ENCODE peak calls at places on chromosomes 13 and 19, in four cellular contexts. I is HCT116, L is astrocyte, H is DND-41. T is an unnamed sample.

GRCh38 chr19:5111051-5111450 is 142.1 kb downstream of the KDM4B start:
- DNase-seq in H (no peak), L (no peak), I (no peak), T (no peak)

GRCh38 chr19:36152061-36152885 is at the start of gene COX7A1:
- DNase-seq in I (no peak), L (no peak), H (no peak), T (no peak)

GRCh38 chr13:96191367-96191766 is 101.5 kb downstream of the HS6ST3 start:
- DNase-seq in H (no peak), I (no peak), L (no peak), T (no peak)

GRCh38 chr13:106753241-106753640 is 185.3 kb upstream of the ARGLU1 start:
- DNase-seq in H (no peak), I (no peak), L (no peak), T (no peak)

GRCh38 chr13:31731923-31732322 is 7.4 kb upstream of the RXFP2 start:
- DNase-seq in H (no peak), L (no peak), I (no peak), T (no peak)

GRCh38 chr19:17420267-17420924 is 549 bp downstream of the MVB12A start:
- DNase-seq in L (no peak), H (peak), I (no peak), T (peak)

GRCh38 chr13:41639955-41640780 is 182.8 kb downstream of the RGCC start:
- DNase-seq in H (no peak), I (no peak), L (no peak), T (no peak)

GRCh38 chr13:60392136-60392535 is 4.9 kb upstream of the TDRD3 start:
- DNase-seq in L (no peak), I (no peak), H (no peak), T (no peak)

GRCh38 chr13:21013682-21014038 is 47.7 kb downstream of the LATS2 start:
- DNase-seq in L (no peak), H (no peak), I (no peak), T (no peak)

GRCh38 chr19:3851254-3852176 is 17.3 kb downstream of the ZFR2 start:
- DNase-seq in H (no peak), L (peak), I (peak), T (peak)

GRCh38 chr13:27353166-27353583 is 71.2 kb upstream of the GTF3A start:
- DNase-seq in L (peak), H (no peak), I (no peak), T (peak)

GRCh38 chr13:96947343-96947910 is 46.8 kb downstream of the OXGR1 start:
- DNase-seq in I (no peak), H (no peak), L (no peak), T (no peak)

GRCh38 chr19:4715529-4716221 is 8.0 kb downstream of the DPP9 start:
- DNase-seq in H (no peak), L (no peak), I (no peak), T (no peak)

GRCh38 chr19:38229585-38230073 is 5.6 kb upstream of the DPF1 start:
- DNase-seq in I (peak), H (no peak), L (peak), T (peak)

GRCh38 chr13:83895994-83896580 is 13.8 kb upstream of the SLITRK1 start:
- DNase-seq in H (peak), L (peak), I (no peak), T (peak)

GRCh38 chr19:33385956-33386355 is 12.4 kb downstream of the CEBPG start:
- DNase-seq in H (no peak), L (no peak), I (no peak), T (no peak)

GRCh38 chr19:42176990-42177685 is 40.3 kb downstream of the DEDD2 start:
- DNase-seq in L (peak), I (peak), H (peak), T (peak)

GRCh38 chr19:42175952-42176648 is 41.4 kb downstream of the DEDD2 start:
- DNase-seq in H (no peak), L (peak), I (no peak), T (peak)

GRCh38 chr19:42177686-42178019 is 39.8 kb downstream of the DEDD2 start:
- DNase-seq in L (no peak), H (no peak), I (no peak), T (no peak)

GRCh38 chr19:42175335-42175734 is 42.1 kb downstream of the DEDD2 start:
- DNase-seq in I (no peak), H (no peak), L (no peak), T (no peak)

GRCh38 chr19:42176649-42176989 is 40.9 kb downstream of the DEDD2 start:
- DNase-seq in H (no peak), L (peak), I (no peak), T (no peak)
- H3K9ac ChIP-seq in H (peak), L (peak), I (no peak), T (peak)

GRCh38 chr13:39685652-39686051 is 30.2 kb downstream of the COG6 start:
- DNase-seq in I (no peak), L (no peak), H (no peak), T (no peak)
- H3K9ac ChIP-seq in I (no peak), L (no peak), H (no peak), T (no peak)

GRCh38 chr19:27748551-27749152 is 1464.3 kb downstream of the UQCRFS1 start:
- DNase-seq in I (no peak), H (no peak), L (no peak), T (no peak)

GRCh38 chr19:27746691-27747380 is 1466.1 kb downstream of the UQCRFS1 start:
- DNase-seq in H (no peak), I (no peak), L (peak), T (peak)

GRCh38 chr19:27745978-27746542 is 1466.9 kb downstream of the UQCRFS1 start:
- DNase-seq in H (no peak), I (no peak), L (no peak), T (no peak)

GRCh38 chr19:27742041-27742440 is 1470.9 kb downstream of the UQCRFS1 start:
- DNase-seq in L (peak), I (no peak), H (no peak), T (no peak)

GRCh38 chr19:27744926-27745844 is 1467.8 kb downstream of the UQCRFS1 start:
- DNase-seq in I (no peak), H (no peak), L (peak), T (no peak)
- H3K9ac ChIP-seq in I (no peak), H (no peak), L (no peak), T (no peak)

GRCh38 chr19:51020988-51021651 is 1.6 kb upstream of the KLK10 start:
- DNase-seq in I (no peak), H (no peak), L (peak), T (peak)

GRCh38 chr19:51015691-51016267 is 3.7 kb downstream of the KLK10 start:
- DNase-seq in I (no peak), H (no peak), L (no peak), T (no peak)

GRCh38 chr19:51016798-51017683 is 2.5 kb downstream of the KLK10 start:
- DNase-seq in I (peak), L (no peak), H (peak), T (peak)

GRCh38 chr19:51019544-51019925 is at the start of gene KLK10:
- DNase-seq in H (no peak), I (no peak), L (no peak), T (no peak)

DNA sequence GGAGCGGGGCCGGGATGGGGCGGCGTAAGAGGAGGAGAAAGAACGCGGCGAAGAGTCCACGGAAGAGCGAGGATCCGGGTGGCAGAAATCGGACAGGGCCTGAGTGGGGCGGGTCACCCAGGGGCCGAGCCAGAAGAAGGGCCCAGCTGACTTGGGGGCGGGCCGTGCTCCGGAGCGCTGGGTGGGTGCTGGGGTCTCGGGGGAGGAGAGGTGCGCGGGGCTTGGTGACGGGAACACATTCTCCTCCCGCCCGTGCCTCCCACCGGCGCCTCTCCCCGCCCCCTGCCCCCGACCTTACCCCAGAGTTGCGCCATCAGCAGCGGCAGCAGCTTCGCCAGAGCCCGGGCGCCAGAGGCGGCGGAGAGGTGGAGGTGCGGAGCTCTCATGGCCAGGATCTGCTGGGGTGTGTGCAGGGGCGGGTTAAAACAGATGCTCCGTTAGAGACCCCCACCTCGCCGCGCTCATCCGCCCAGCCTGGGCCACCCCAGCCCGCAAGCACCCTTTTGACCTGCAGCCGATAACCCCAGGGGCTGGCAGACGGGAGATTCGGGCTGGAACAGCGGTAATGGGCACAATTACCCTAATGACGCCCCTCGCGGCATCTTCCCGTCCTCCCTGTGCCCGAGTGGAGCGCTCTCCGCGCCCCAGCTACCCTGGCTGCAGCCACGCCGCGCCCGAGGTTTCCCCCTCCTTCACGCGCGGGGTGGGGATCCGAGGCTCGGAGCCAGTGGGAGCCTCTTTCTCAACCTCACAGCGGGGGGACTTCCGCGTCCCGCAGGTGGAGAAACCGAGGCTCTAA is 565 bp downstream of the KLK10 start:
- DNase-seq in L (no peak), I (no peak), H (no peak), T (no peak)
- H3K9ac ChIP-seq in L (no peak), I (peak), H (no peak), T (no peak)

GRCh38 chr19:1292419-1293151 is 6.9 kb downstream of the EFNA2 start:
- DNase-seq in H (no peak), L (no peak), I (no peak), T (no peak)
- H3K9ac ChIP-seq in H (no peak), L (no peak), I (no peak), T (no peak)

GRCh38 chr13:101521371-101521770 is 68.9 kb downstream of the ITGBL1 start:
- DNase-seq in L (no peak), H (no peak), I (no peak), T (no peak)

GRCh38 chr13:101523154-101523669 is 70.7 kb downstream of the ITGBL1 start:
- DNase-seq in L (no peak), I (no peak), H (no peak), T (no peak)

GRCh38 chr13:101522607-101523006 is 70.1 kb downstream of the ITGBL1 start:
- DNase-seq in L (no peak), H (no peak), I (no peak), T (no peak)

GRCh38 chr13:101520672-101521071 is 68.2 kb downstream of the ITGBL1 start:
- DNase-seq in H (peak), I (no peak), L (peak), T (peak)

DNA sequence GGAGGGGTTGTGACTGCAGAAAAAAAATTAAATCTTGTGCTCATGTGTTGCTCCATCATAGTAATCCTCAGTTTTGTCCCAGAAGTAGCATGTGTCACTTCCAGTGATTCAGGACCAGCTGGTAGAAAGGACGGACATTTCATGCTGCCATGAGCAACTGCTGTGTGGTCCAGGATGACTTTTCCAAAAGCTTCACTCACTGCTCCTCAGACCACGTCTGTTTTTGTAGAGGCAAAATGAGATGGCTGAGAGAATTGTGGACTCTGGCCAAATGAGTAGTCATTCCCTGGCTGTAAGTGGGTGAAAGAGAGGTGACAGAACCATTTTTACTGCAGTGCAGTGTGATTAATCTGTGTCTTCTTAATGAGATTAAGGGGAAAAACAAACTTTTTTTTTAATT is 71.3 kb downstream of the ITGBL1 start:
- DNase-seq in H (no peak), L (peak), I (no peak), T (peak)
- H3K9ac ChIP-seq in H (no peak), L (no peak), I (no peak), T (no peak)

DNA sequence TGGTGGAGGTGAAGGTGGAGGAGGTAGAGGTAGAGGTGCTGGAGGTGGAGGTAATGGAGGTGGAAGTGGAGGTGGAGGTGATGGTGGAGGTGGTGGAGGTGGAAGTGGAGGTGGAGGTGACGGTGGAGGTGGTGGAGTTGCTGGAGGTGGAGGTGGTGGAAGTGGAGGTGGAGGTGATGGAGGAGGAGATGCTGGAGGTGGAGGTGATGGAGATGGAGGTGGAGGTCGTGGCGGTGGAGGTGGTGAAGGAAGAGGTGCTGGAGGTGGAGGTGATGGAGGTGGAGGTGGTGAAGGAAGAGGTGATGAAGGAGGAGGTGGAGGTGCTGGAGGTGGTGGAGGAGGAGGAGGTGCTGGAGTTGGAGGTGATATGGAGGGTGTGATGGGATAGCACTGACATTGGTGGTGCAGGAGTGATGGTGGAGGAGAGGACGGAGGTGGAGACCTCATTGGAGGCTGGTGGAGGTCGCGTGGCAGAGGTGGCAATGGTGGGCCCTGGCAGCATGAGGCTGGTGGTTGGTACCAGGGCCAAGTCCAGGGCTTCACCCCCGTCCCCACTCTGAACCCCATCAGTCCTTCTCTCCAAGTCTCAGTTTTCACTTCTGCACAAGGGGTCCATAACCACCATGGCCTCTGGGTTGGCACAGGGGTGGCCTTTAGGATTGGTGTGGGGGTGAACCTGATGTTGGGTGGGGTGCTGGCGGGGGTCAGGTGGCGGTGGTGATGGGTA is 15.8 kb downstream of the ONECUT3 start:
- DNase-seq in H (no peak), I (no peak), L (no peak), T (no peak)
- H3K9ac ChIP-seq in H (no peak), I (no peak), L (no peak), T (no peak)

DNA sequence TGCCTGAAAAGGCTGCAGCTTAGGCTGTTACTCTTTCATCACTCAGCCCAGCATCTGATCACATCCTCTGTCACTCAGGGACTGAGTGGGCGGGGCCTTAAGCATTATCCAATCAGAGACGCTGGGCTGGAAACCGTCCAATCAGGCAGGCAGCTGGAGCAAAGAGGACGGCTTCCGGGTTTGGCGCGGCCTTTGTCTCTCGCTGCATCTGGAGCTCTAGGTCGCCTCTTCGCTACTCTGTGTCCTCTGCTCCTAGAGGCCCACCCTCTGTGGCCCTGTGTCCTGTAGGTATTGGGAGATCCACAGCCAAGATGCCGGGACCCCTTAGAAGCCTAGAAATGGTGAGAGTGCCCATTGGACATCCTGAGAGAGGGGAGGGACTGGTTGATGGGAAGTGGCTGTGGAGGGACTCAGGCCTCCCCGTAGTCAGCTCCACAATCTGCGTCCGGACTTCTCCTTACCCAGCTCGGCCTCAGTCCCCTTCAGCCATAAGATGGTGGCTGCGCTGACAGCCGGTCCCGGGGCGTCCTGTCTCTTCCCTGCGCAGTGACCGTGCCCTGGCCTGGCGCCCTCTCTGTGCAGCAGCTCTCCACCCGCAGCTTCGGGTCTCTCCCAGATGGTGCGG is at the start of gene ZNF486:
- DNase-seq in H (peak), L (peak), I (no peak), T (no peak)
- H3K9ac ChIP-seq in H (peak), L (peak), I (no peak), T (no peak)

DNA sequence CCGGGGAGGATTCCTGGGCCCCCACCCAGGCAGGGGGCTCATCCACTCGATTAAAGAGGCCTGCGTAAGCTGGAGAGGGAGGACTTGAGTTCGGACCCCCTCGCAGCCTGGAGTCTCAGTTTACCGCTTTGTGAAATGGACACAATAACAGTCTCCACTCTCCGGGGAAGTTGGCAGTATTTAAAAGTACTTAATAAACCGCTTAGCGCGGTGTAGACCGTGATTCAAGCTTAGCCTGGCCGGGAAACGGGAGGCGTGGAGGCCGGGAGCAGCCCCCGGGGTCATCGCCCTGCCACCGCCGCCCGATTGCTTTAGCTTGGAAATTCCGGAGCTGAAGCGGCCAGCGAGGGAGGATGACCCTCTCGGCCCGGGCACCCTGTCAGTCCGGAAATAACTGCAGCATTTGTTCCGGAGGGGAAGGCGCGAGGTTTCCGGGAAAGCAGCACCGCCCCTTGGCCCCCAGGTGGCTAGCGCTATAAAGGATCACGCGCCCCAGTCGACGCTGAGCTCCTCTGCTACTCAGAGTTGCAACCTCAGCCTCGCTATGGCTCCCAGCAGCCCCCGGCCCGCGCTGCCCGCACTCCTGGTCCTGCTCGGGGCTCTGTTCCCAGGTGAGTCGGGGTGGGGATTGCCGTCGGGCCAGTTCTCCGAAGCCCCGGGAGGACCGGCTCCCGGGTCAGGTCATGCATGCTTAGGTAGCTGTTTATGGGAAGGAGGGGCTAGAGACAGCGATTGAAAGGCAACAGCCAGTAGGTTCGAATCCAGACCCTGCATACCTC is at the start of gene ICAM1:
- DNase-seq in I (no peak), L (peak), H (peak), T (peak)
- H3K9ac ChIP-seq in I (peak), L (peak), H (peak), T (peak)

GRCh38 chr19:11379857-11380350 is 4.2 kb downstream of the EPOR start:
- DNase-seq in I (no peak), L (no peak), H (no peak), T (peak)
- H3K9ac ChIP-seq in I (peak), L (no peak), H (peak), T (peak)

T was measured in PC-3.